ENCODE peak calls at places on chromosomes 3 and 15, in eight cellular contexts. One of them, this sample, is unnamed.

GRCh38 chr3:32304510-32304909 is 66.0 kb downstream of the CMTM8 start:
- ATAC-seq in upper lobe of right lung: no peak
- ATAC-seq in DND-41: no peak
- ATAC-seq in psoas muscle: no peak
- ATAC-seq in stimulated activated effector memory CD8-positive, alpha-beta T cell treated with anti-CD3 and anti-CD28 coated beads, Interleukin-12 subunit alpha, Interleukin-12 subunit beta, amount 100 ng/mL, for 72 hours: no peak
- ATAC-seq in activated naive CD8-positive, alpha-beta T cell treated with anti-CD3 and anti-CD28 coated beads, Interleukin-2, amount 10 ng/mL, durations not matched to agents 7 days and 5 days: no peak
- ATAC-seq in mucosa of descending colon: peak
- ATAC-seq in activated CD8-positive, alpha-beta memory T cell treated with anti-CD3 and anti-CD28 coated beads, Interleukin-2, amount 10 ng/mL, durations not matched to agents 7 days and 5 days: no peak
- ATAC-seq in this sample: no peak

GRCh38 chr3:101050866-101051265 is 57.6 kb upstream of the ABI3BP start:
- ATAC-seq in activated naive CD8-positive, alpha-beta T cell treated with anti-CD3 and anti-CD28 coated beads, Interleukin-2, amount 10 ng/mL, durations not matched to agents 7 days and 5 days: no peak
- ATAC-seq in stimulated activated effector memory CD8-positive, alpha-beta T cell treated with anti-CD3 and anti-CD28 coated beads, Interleukin-12 subunit alpha, Interleukin-12 subunit beta, amount 100 ng/mL, for 72 hours: no peak
- ATAC-seq in DND-41: no peak
- ATAC-seq in activated CD8-positive, alpha-beta memory T cell treated with anti-CD3 and anti-CD28 coated beads, Interleukin-2, amount 10 ng/mL, durations not matched to agents 7 days and 5 days: no peak
- ATAC-seq in mucosa of descending colon: no peak
- ATAC-seq in upper lobe of right lung: no peak
- ATAC-seq in psoas muscle: no peak
- ATAC-seq in this sample: no peak

GRCh38 chr15:40348471-40348864 is 2.4 kb upstream of the PHGR1 start:
- ATAC-seq in activated naive CD8-positive, alpha-beta T cell treated with anti-CD3 and anti-CD28 coated beads, Interleukin-2, amount 10 ng/mL, durations not matched to agents 7 days and 5 days: no peak
- ATAC-seq in stimulated activated effector memory CD8-positive, alpha-beta T cell treated with anti-CD3 and anti-CD28 coated beads, Interleukin-12 subunit alpha, Interleukin-12 subunit beta, amount 100 ng/mL, for 72 hours: no peak
- ATAC-seq in psoas muscle: no peak
- ATAC-seq in DND-41: no peak
- ATAC-seq in activated CD8-positive, alpha-beta memory T cell treated with anti-CD3 and anti-CD28 coated beads, Interleukin-2, amount 10 ng/mL, durations not matched to agents 7 days and 5 days: no peak
- ATAC-seq in mucosa of descending colon: no peak
- ATAC-seq in upper lobe of right lung: no peak
- ATAC-seq in this sample: no peak

GRCh38 chr3:183868804-183869203 is 15.9 kb downstream of the PARL start:
- ATAC-seq in DND-41: no peak
- ATAC-seq in psoas muscle: no peak
- ATAC-seq in activated CD8-positive, alpha-beta memory T cell treated with anti-CD3 and anti-CD28 coated beads, Interleukin-2, amount 10 ng/mL, durations not matched to agents 7 days and 5 days: no peak
- ATAC-seq in stimulated activated effector memory CD8-positive, alpha-beta T cell treated with anti-CD3 and anti-CD28 coated beads, Interleukin-12 subunit alpha, Interleukin-12 subunit beta, amount 100 ng/mL, for 72 hours: no peak
- ATAC-seq in upper lobe of right lung: peak
- ATAC-seq in activated naive CD8-positive, alpha-beta T cell treated with anti-CD3 and anti-CD28 coated beads, Interleukin-2, amount 10 ng/mL, durations not matched to agents 7 days and 5 days: no peak
- ATAC-seq in mucosa of descending colon: no peak
- ATAC-seq in this sample: no peak

GRCh38 chr3:52095990-52096775 is 39.8 kb upstream of the DUSP7 start:
- ATAC-seq in mucosa of descending colon: no peak
- ATAC-seq in activated CD8-positive, alpha-beta memory T cell treated with anti-CD3 and anti-CD28 coated beads, Interleukin-2, amount 10 ng/mL, durations not matched to agents 7 days and 5 days: no peak
- ATAC-seq in upper lobe of right lung: peak
- ATAC-seq in DND-41: no peak
- ATAC-seq in stimulated activated effector memory CD8-positive, alpha-beta T cell treated with anti-CD3 and anti-CD28 coated beads, Interleukin-12 subunit alpha, Interleukin-12 subunit beta, amount 100 ng/mL, for 72 hours: peak
- ATAC-seq in activated naive CD8-positive, alpha-beta T cell treated with anti-CD3 and anti-CD28 coated beads, Interleukin-2, amount 10 ng/mL, durations not matched to agents 7 days and 5 days: no peak
- ATAC-seq in psoas muscle: no peak
- ATAC-seq in this sample: peak

GRCh38 chr15:56261854-56262509 is 18.3 kb upstream of the RFX7 start:
- ATAC-seq in DND-41: no peak
- ATAC-seq in activated naive CD8-positive, alpha-beta T cell treated with anti-CD3 and anti-CD28 coated beads, Interleukin-2, amount 10 ng/mL, durations not matched to agents 7 days and 5 days: no peak
- ATAC-seq in stimulated activated effector memory CD8-positive, alpha-beta T cell treated with anti-CD3 and anti-CD28 coated beads, Interleukin-12 subunit alpha, Interleukin-12 subunit beta, amount 100 ng/mL, for 72 hours: no peak
- ATAC-seq in psoas muscle: no peak
- ATAC-seq in mucosa of descending colon: peak
- ATAC-seq in upper lobe of right lung: peak
- ATAC-seq in activated CD8-positive, alpha-beta memory T cell treated with anti-CD3 and anti-CD28 coated beads, Interleukin-2, amount 10 ng/mL, durations not matched to agents 7 days and 5 days: no peak
- ATAC-seq in this sample: peak

GRCh38 chr3:71694358-71694999 is 30.7 kb downstream of the EIF4E3 start:
- ATAC-seq in psoas muscle: no peak
- ATAC-seq in DND-41: no peak
- ATAC-seq in upper lobe of right lung: peak
- ATAC-seq in activated CD8-positive, alpha-beta memory T cell treated with anti-CD3 and anti-CD28 coated beads, Interleukin-2, amount 10 ng/mL, durations not matched to agents 7 days and 5 days: no peak
- ATAC-seq in mucosa of descending colon: peak
- ATAC-seq in stimulated activated effector memory CD8-positive, alpha-beta T cell treated with anti-CD3 and anti-CD28 coated beads, Interleukin-12 subunit alpha, Interleukin-12 subunit beta, amount 100 ng/mL, for 72 hours: no peak
- ATAC-seq in activated naive CD8-positive, alpha-beta T cell treated with anti-CD3 and anti-CD28 coated beads, Interleukin-2, amount 10 ng/mL, durations not matched to agents 7 days and 5 days: no peak
- ATAC-seq in this sample: peak

GRCh38 chr15:52350423-52350822 is 54.8 kb upstream of the MYO5C start:
- ATAC-seq in activated CD8-positive, alpha-beta memory T cell treated with anti-CD3 and anti-CD28 coated beads, Interleukin-2, amount 10 ng/mL, durations not matched to agents 7 days and 5 days: no peak
- ATAC-seq in stimulated activated effector memory CD8-positive, alpha-beta T cell treated with anti-CD3 and anti-CD28 coated beads, Interleukin-12 subunit alpha, Interleukin-12 subunit beta, amount 100 ng/mL, for 72 hours: no peak
- ATAC-seq in upper lobe of right lung: no peak
- ATAC-seq in DND-41: no peak
- ATAC-seq in mucosa of descending colon: no peak
- ATAC-seq in psoas muscle: no peak
- ATAC-seq in activated naive CD8-positive, alpha-beta T cell treated with anti-CD3 and anti-CD28 coated beads, Interleukin-2, amount 10 ng/mL, durations not matched to agents 7 days and 5 days: no peak
- ATAC-seq in this sample: no peak

GRCh38 chr3:69665026-69665739 is 74.1 kb upstream of the MITF start:
- ATAC-seq in upper lobe of right lung: peak
- ATAC-seq in activated CD8-positive, alpha-beta memory T cell treated with anti-CD3 and anti-CD28 coated beads, Interleukin-2, amount 10 ng/mL, durations not matched to agents 7 days and 5 days: no peak
- ATAC-seq in stimulated activated effector memory CD8-positive, alpha-beta T cell treated with anti-CD3 and anti-CD28 coated beads, Interleukin-12 subunit alpha, Interleukin-12 subunit beta, amount 100 ng/mL, for 72 hours: no peak
- ATAC-seq in activated naive CD8-positive, alpha-beta T cell treated with anti-CD3 and anti-CD28 coated beads, Interleukin-2, amount 10 ng/mL, durations not matched to agents 7 days and 5 days: no peak
- ATAC-seq in DND-41: no peak
- ATAC-seq in mucosa of descending colon: peak
- ATAC-seq in psoas muscle: no peak
- ATAC-seq in this sample: no peak

GRCh38 chr3:71355862-71356261 is 227.7 kb downstream of the FOXP1 start:
- ATAC-seq in upper lobe of right lung: no peak
- ATAC-seq in DND-41: no peak
- ATAC-seq in mucosa of descending colon: no peak
- ATAC-seq in stimulated activated effector memory CD8-positive, alpha-beta T cell treated with anti-CD3 and anti-CD28 coated beads, Interleukin-12 subunit alpha, Interleukin-12 subunit beta, amount 100 ng/mL, for 72 hours: peak
- ATAC-seq in activated CD8-positive, alpha-beta memory T cell treated with anti-CD3 and anti-CD28 coated beads, Interleukin-2, amount 10 ng/mL, durations not matched to agents 7 days and 5 days: no peak
- ATAC-seq in activated naive CD8-positive, alpha-beta T cell treated with anti-CD3 and anti-CD28 coated beads, Interleukin-2, amount 10 ng/mL, durations not matched to agents 7 days and 5 days: no peak
- ATAC-seq in psoas muscle: no peak
- ATAC-seq in this sample: no peak

GRCh38 chr3:169260296-169260695 is 403.2 kb downstream of the MECOM start:
- ATAC-seq in mucosa of descending colon: no peak
- ATAC-seq in activated CD8-positive, alpha-beta memory T cell treated with anti-CD3 and anti-CD28 coated beads, Interleukin-2, amount 10 ng/mL, durations not matched to agents 7 days and 5 days: no peak
- ATAC-seq in DND-41: no peak
- ATAC-seq in upper lobe of right lung: no peak
- ATAC-seq in stimulated activated effector memory CD8-positive, alpha-beta T cell treated with anti-CD3 and anti-CD28 coated beads, Interleukin-12 subunit alpha, Interleukin-12 subunit beta, amount 100 ng/mL, for 72 hours: no peak
- ATAC-seq in activated naive CD8-positive, alpha-beta T cell treated with anti-CD3 and anti-CD28 coated beads, Interleukin-2, amount 10 ng/mL, durations not matched to agents 7 days and 5 days: no peak
- ATAC-seq in psoas muscle: no peak
- ATAC-seq in this sample: no peak

GRCh38 chr15:50137330-50137761 is 18.3 kb upstream of the ATP8B4 start:
- ATAC-seq in DND-41: no peak
- ATAC-seq in activated naive CD8-positive, alpha-beta T cell treated with anti-CD3 and anti-CD28 coated beads, Interleukin-2, amount 10 ng/mL, durations not matched to agents 7 days and 5 days: no peak
- ATAC-seq in activated CD8-positive, alpha-beta memory T cell treated with anti-CD3 and anti-CD28 coated beads, Interleukin-2, amount 10 ng/mL, durations not matched to agents 7 days and 5 days: peak
- ATAC-seq in mucosa of descending colon: no peak
- ATAC-seq in psoas muscle: no peak
- ATAC-seq in upper lobe of right lung: no peak
- ATAC-seq in stimulated activated effector memory CD8-positive, alpha-beta T cell treated with anti-CD3 and anti-CD28 coated beads, Interleukin-12 subunit alpha, Interleukin-12 subunit beta, amount 100 ng/mL, for 72 hours: peak
- ATAC-seq in this sample: peak

GRCh38 chr15:51403946-51404695 is 62.7 kb downstream of the GLDN start:
- ATAC-seq in activated CD8-positive, alpha-beta memory T cell treated with anti-CD3 and anti-CD28 coated beads, Interleukin-2, amount 10 ng/mL, durations not matched to agents 7 days and 5 days: no peak
- ATAC-seq in upper lobe of right lung: no peak
- ATAC-seq in mucosa of descending colon: no peak
- ATAC-seq in activated naive CD8-positive, alpha-beta T cell treated with anti-CD3 and anti-CD28 coated beads, Interleukin-2, amount 10 ng/mL, durations not matched to agents 7 days and 5 days: no peak
- ATAC-seq in DND-41: no peak
- ATAC-seq in stimulated activated effector memory CD8-positive, alpha-beta T cell treated with anti-CD3 and anti-CD28 coated beads, Interleukin-12 subunit alpha, Interleukin-12 subunit beta, amount 100 ng/mL, for 72 hours: no peak
- ATAC-seq in psoas muscle: no peak
- ATAC-seq in this sample: no peak

GRCh38 chr15:84609818-84610525 is 9.2 kb downstream of the ZSCAN2 start:
- ATAC-seq in mucosa of descending colon: no peak
- ATAC-seq in upper lobe of right lung: peak
- ATAC-seq in psoas muscle: peak
- ATAC-seq in stimulated activated effector memory CD8-positive, alpha-beta T cell treated with anti-CD3 and anti-CD28 coated beads, Interleukin-12 subunit alpha, Interleukin-12 subunit beta, amount 100 ng/mL, for 72 hours: no peak
- ATAC-seq in activated naive CD8-positive, alpha-beta T cell treated with anti-CD3 and anti-CD28 coated beads, Interleukin-2, amount 10 ng/mL, durations not matched to agents 7 days and 5 days: no peak
- ATAC-seq in activated CD8-positive, alpha-beta memory T cell treated with anti-CD3 and anti-CD28 coated beads, Interleukin-2, amount 10 ng/mL, durations not matched to agents 7 days and 5 days: no peak
- ATAC-seq in DND-41: no peak
- ATAC-seq in this sample: no peak

GRCh38 chr3:123401836-123402530 is 46.9 kb downstream of the ADCY5 start:
- ATAC-seq in mucosa of descending colon: no peak
- ATAC-seq in upper lobe of right lung: no peak
- ATAC-seq in activated naive CD8-positive, alpha-beta T cell treated with anti-CD3 and anti-CD28 coated beads, Interleukin-2, amount 10 ng/mL, durations not matched to agents 7 days and 5 days: no peak
- ATAC-seq in stimulated activated effector memory CD8-positive, alpha-beta T cell treated with anti-CD3 and anti-CD28 coated beads, Interleukin-12 subunit alpha, Interleukin-12 subunit beta, amount 100 ng/mL, for 72 hours: no peak
- ATAC-seq in activated CD8-positive, alpha-beta memory T cell treated with anti-CD3 and anti-CD28 coated beads, Interleukin-2, amount 10 ng/mL, durations not matched to agents 7 days and 5 days: no peak
- ATAC-seq in psoas muscle: peak
- ATAC-seq in DND-41: no peak
- ATAC-seq in this sample: no peak

GRCh38 chr3:171218069-171218468 is 191.5 kb upstream of the SLC2A2 start:
- ATAC-seq in DND-41: no peak
- ATAC-seq in mucosa of descending colon: no peak
- ATAC-seq in activated naive CD8-positive, alpha-beta T cell treated with anti-CD3 and anti-CD28 coated beads, Interleukin-2, amount 10 ng/mL, durations not matched to agents 7 days and 5 days: peak
- ATAC-seq in stimulated activated effector memory CD8-positive, alpha-beta T cell treated with anti-CD3 and anti-CD28 coated beads, Interleukin-12 subunit alpha, Interleukin-12 subunit beta, amount 100 ng/mL, for 72 hours: peak
- ATAC-seq in activated CD8-positive, alpha-beta memory T cell treated with anti-CD3 and anti-CD28 coated beads, Interleukin-2, amount 10 ng/mL, durations not matched to agents 7 days and 5 days: peak
- ATAC-seq in psoas muscle: no peak
- ATAC-seq in upper lobe of right lung: no peak
- ATAC-seq in this sample: no peak

GRCh38 chr3:18126772-18127171 is 298.4 kb downstream of the SATB1 start:
- ATAC-seq in psoas muscle: no peak
- ATAC-seq in mucosa of descending colon: no peak
- ATAC-seq in upper lobe of right lung: no peak
- ATAC-seq in activated CD8-positive, alpha-beta memory T cell treated with anti-CD3 and anti-CD28 coated beads, Interleukin-2, amount 10 ng/mL, durations not matched to agents 7 days and 5 days: no peak
- ATAC-seq in stimulated activated effector memory CD8-positive, alpha-beta T cell treated with anti-CD3 and anti-CD28 coated beads, Interleukin-12 subunit alpha, Interleukin-12 subunit beta, amount 100 ng/mL, for 72 hours: no peak
- ATAC-seq in DND-41: no peak
- ATAC-seq in activated naive CD8-positive, alpha-beta T cell treated with anti-CD3 and anti-CD28 coated beads, Interleukin-2, amount 10 ng/mL, durations not matched to agents 7 days and 5 days: no peak
- ATAC-seq in this sample: no peak

GRCh38 chr3:194140520-194141414 is 4.8 kb downstream of the HES1 start:
- ATAC-seq in DND-41: peak
- ATAC-seq in psoas muscle: no peak
- ATAC-seq in upper lobe of right lung: peak
- ATAC-seq in activated naive CD8-positive, alpha-beta T cell treated with anti-CD3 and anti-CD28 coated beads, Interleukin-2, amount 10 ng/mL, durations not matched to agents 7 days and 5 days: peak
- ATAC-seq in activated CD8-positive, alpha-beta memory T cell treated with anti-CD3 and anti-CD28 coated beads, Interleukin-2, amount 10 ng/mL, durations not matched to agents 7 days and 5 days: peak
- ATAC-seq in stimulated activated effector memory CD8-positive, alpha-beta T cell treated with anti-CD3 and anti-CD28 coated beads, Interleukin-12 subunit alpha, Interleukin-12 subunit beta, amount 100 ng/mL, for 72 hours: peak
- ATAC-seq in mucosa of descending colon: no peak
- ATAC-seq in this sample: no peak